ENCODE peak calls at places on chromosome 12, in eight cellular contexts. Y, W, Z, L, O, P, F and M are unnamed samples. For H3K9me3, the result is how much of the 10 kb centered on the place peaks cover.

GRCh38 chr12:15854916-15855315 is 27.3 kb upstream of the STRAP start:
- DNase-seq in Y (no peak), W (no peak), Z (no peak), L (no peak), O (no peak), P (no peak), F (no peak), M (no peak)

GRCh38 chr12:29581641-29582040 is 84.2 kb upstream of the OVCH1 start:
- DNase-seq in Y (peak), W (no peak), Z (no peak), L (no peak), O (no peak), P (no peak), F (no peak), M (no peak)

GRCh38 chr12:94089891-94090290 is 58.5 kb upstream of the PLXNC1 start:
- DNase-seq in Y (no peak), W (no peak), Z (no peak), L (no peak), O (no peak), P (no peak), F (no peak), M (no peak)

GRCh38 chr12:47734725-47735480 is 9.6 kb upstream of the ENDOU start:
- DNase-seq in Y (no peak), W (no peak), Z (no peak), L (peak), O (no peak), P (no peak), F (no peak), M (no peak)

GRCh38 chr12:50647031-50647430 is 116.9 kb upstream of the ATF1 start:
- DNase-seq in Y (no peak), W (no peak), Z (no peak), L (no peak), O (no peak), P (no peak), F (no peak), M (no peak)

GRCh38 chr12:123271182-123271491 is 519 bp downstream of the CDK2AP1 start:
- DNase-seq in Y (peak), W (peak), Z (peak), L (no peak), O (peak), P (no peak), F (peak), M (peak)

GRCh38 chr12:42143401-42144173 is 1.1 kb downstream of the GXYLT1 start:
- DNase-seq in Y (peak), W (peak), Z (no peak), L (no peak), O (no peak), P (no peak), F (no peak), M (no peak)

GRCh38 chr12:113208041-113208934 is 13.0 kb upstream of the TPCN1 start:
- DNase-seq in Y (no peak), W (peak), Z (no peak), L (no peak), O (peak), P (no peak), F (peak), M (no peak)

GRCh38 chr12:16258963-16259362 is 18.5 kb downstream of the SLC15A5 start:
- DNase-seq in Y (no peak), W (no peak), Z (no peak), L (no peak), O (no peak), P (no peak), F (no peak), M (no peak)

GRCh38 chr12:115135800-115136211 is 451.8 kb upstream of the TBX3 start:
- DNase-seq in Y (no peak), W (no peak), Z (peak), L (no peak), O (no peak), P (peak), F (no peak), M (peak)

GRCh38 chr12:60148109-60148508 is 552.3 kb downstream of the SLC16A7 start:
- DNase-seq in Y (peak), W (no peak), Z (no peak), L (no peak), O (no peak), P (no peak), F (no peak), M (no peak)

GRCh38 chr12:11500222-11500860 is 105.0 kb upstream of the PRB2 start:
- DNase-seq in Y (peak), W (peak), Z (peak), L (peak), O (peak), P (peak), F (peak), M (peak)

GRCh38 chr12:95637471-95638155 is 86.3 kb upstream of the USP44 start:
- DNase-seq in Y (peak), W (no peak), Z (no peak), L (no peak), O (no peak), P (no peak), F (no peak), M (no peak)

GRCh38 chr12:101793401-101793800 is 37.4 kb downstream of the GNPTAB start:
- DNase-seq in Y (peak), W (no peak), Z (no peak), L (no peak), O (no peak), P (no peak), F (no peak), M (no peak)

GRCh38 chr12:106840217-106840616 is 65.7 kb downstream of the RIC8B start:
- DNase-seq in Y (peak), W (no peak), Z (no peak), L (no peak), O (no peak), P (no peak), F (no peak), M (no peak)

GRCh38 chr12:58424735-58425379 is 483.5 kb downstream of the ATP23 start:
- DNase-seq in Y (peak), W (no peak), Z (no peak), L (no peak), O (no peak), P (no peak), F (no peak), M (no peak)

GRCh38 chr12:95648990-95649791 is 97.9 kb upstream of the USP44 start:
- DNase-seq in Y (peak), W (no peak), Z (no peak), L (no peak), O (no peak), P (peak), F (no peak), M (no peak)

GRCh38 chr12:10957741-10958140 is 18.7 kb upstream of the TAS2R14 start:
- DNase-seq in Y (no peak), W (no peak), Z (no peak), L (no peak), O (no peak), P (no peak), F (no peak), M (no peak)

GRCh38 chr12:113359939-113360748 is 1.8 kb downstream of the PLBD2 start:
- DNase-seq in Y (peak), W (no peak), Z (no peak), L (no peak), O (no peak), P (no peak), F (no peak), M (no peak)

GRCh38 chr12:110936367-110937103 is 16.2 kb upstream of the MYL2 start:
- DNase-seq in Y (no peak), W (no peak), Z (no peak), L (peak), O (no peak), P (no peak), F (peak), M (no peak)

GRCh38 chr12:49225551-49226166 is 36.8 kb upstream of the TUBA1A start:
- DNase-seq in Y (peak), W (no peak), Z (no peak), L (peak), O (no peak), P (no peak), F (no peak), M (peak)

GRCh38 chr12:123336530-123336929 is 28.1 kb downstream of the SBNO1 start:
- DNase-seq in Y (no peak), W (no peak), Z (no peak), L (no peak), O (no peak), P (no peak), F (no peak), M (no peak)

GRCh38 chr12:107415066-107415465 is 270.5 kb upstream of the PWP1 start:
- DNase-seq in Y (peak), W (no peak), Z (no peak), L (no peak), O (no peak), P (no peak), F (no peak), M (no peak)

GRCh38 chr12:117502633-117503032 is 141.2 kb upstream of the NOS1 start:
- DNase-seq in Y (no peak), W (no peak), Z (no peak), L (no peak), O (no peak), P (no peak), F (no peak), M (no peak)

GRCh38 chr12:108349245-108349644 is 10.1 kb upstream of the CMKLR1 start:
- DNase-seq in Y (no peak), W (no peak), Z (no peak), L (no peak), O (no peak), P (no peak), F (no peak), M (no peak)

GRCh38 chr12:14418526-14418925 is 53.0 kb downstream of the ATF7IP start:
- DNase-seq in Y (peak), W (peak), Z (no peak), L (no peak), O (no peak), P (no peak), F (no peak), M (no peak)

GRCh38 chr12:27807063-27807703 is 27.1 kb upstream of the MANSC4 start:
- DNase-seq in Y (no peak), W (no peak), Z (no peak), L (no peak), O (no peak), P (no peak), F (no peak), M (no peak)

GRCh38 chr12:62438098-62438692 is 28.4 kb upstream of the MON2 start:
- DNase-seq in Y (peak), W (peak), Z (no peak), L (no peak), O (no peak), P (no peak), F (no peak), M (no peak)

GRCh38 chr12:123064356-123064755 is 83.9 kb downstream of the ARL6IP4 start:
- DNase-seq in Y (no peak), W (no peak), Z (peak), L (no peak), O (no peak), P (no peak), F (no peak), M (peak)

GRCh38 chr12:27541031-27541719 is 17.2 kb downstream of the PPFIBP1 start:
- DNase-seq in Y (no peak), W (no peak), Z (no peak), L (peak), O (no peak), P (no peak), F (no peak), M (no peak)

GRCh38 chr12:121799175-121799841 is 4.5 kb upstream of the SETD1B start:
- DNase-seq in Y (peak), W (peak), Z (peak), L (peak), O (peak), P (peak), F (peak), M (peak)

GRCh38 chr12:24943947-24944597 is 4.8 kb downstream of the BCAT1 start:
- DNase-seq in Y (no peak), W (no peak), Z (no peak), L (no peak), O (no peak), P (no peak), F (no peak), M (no peak)

GRCh38 chr12:13799574-13799973 is 181.8 kb downstream of the GRIN2B start:
- DNase-seq in Y (no peak), W (no peak), Z (no peak), L (peak), O (no peak), P (no peak), F (no peak), M (no peak)

GRCh38 chr12:133080619-133081407 is at the start of gene ZNF140:
- DNase-seq in Y (peak), W (peak), Z (peak), L (peak), O (peak), P (peak), F (peak), M (peak)
- H3K9me3 ChIP-seq in Y (under half), W (half or more), Z (under half), L (under half), O (under half), P (half or more), F (half or more), M (half or more)

GRCh38 chr12:21849878-21850277 is 75.4 kb upstream of the KCNJ8 start:
- DNase-seq in Y (no peak), W (no peak), Z (no peak), L (no peak), O (no peak), P (no peak), F (no peak), M (no peak)
- H3K9me3 ChIP-seq in Y (under half), W (under half), Z (under half), L (under half), O (under half), P (under half), F (under half), M (under half)

DNA sequence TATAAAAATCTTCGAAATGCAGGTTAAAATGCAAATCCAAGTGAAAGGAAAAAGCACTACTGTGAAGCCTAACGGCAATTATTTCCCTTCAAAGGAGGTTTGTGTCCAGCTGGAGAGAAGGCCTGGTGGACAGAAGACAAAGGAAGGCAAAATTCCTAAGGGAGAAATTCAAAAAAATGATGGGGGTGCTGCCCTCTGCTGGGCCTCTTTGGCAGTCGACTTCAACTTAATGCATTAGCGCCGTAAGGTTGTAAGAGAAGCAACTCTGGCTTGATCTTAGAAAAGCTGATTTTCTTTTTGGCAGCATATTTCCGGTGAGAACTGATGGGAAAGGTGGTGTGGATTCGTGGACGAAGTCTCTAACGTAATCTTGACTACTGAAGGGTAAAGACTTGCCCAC is 34.3 kb upstream of the CHFR start:
- DNase-seq in Y (no peak), W (no peak), Z (no peak), L (no peak), O (no peak), P (no peak), F (no peak), M (no peak)
- H3K9me3 ChIP-seq in Y (half or more), W (half or more), Z (under half), L (half or more), O (under half), P (half or more), F (half or more), M (half or more)

GRCh38 chr12:126067930-126068329 is 1002.7 kb downstream of the AACS start:
- DNase-seq in Y (no peak), W (no peak), Z (no peak), L (no peak), O (no peak), P (no peak), F (no peak), M (no peak)

GRCh38 chr12:126064028-126064427 is 998.8 kb downstream of the AACS start:
- DNase-seq in Y (no peak), W (no peak), Z (no peak), L (no peak), O (no peak), P (no peak), F (no peak), M (no peak)

DNA sequence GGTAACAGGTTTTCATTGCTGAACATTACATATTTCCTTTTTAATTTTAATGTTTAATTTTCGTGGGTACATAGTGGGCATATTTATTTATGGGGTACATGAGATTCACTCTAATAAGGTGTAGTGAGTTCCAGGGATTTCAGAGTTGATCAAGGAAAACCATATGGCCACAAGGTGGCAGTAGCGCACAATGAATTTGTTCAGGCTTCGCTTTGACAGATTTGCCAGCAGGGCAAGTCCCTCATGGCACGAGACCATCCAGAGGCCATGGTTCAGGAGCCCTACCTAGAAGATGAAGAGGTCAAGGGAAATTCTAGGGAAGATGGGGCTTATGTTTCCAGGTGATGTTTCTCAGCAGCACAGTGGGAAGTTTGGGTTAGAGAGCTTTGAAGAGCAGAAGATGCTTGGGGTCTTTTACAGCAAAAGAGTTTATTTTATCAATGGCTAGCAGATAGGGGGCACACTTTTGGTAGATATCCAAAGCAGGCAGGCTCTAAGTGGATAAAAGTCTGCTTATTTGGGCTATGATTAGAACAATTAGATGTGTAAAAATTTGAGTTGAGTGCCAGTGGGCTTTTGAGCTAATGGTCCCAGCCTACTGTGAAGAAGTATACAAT is 1004.4 kb downstream of the AACS start:
- DNase-seq in Y (peak), W (peak), Z (peak), L (peak), O (peak), P (no peak), F (no peak), M (no peak)
- H3K9me3 ChIP-seq in Y (under half), W (under half), Z (under half), L (under half), O (under half), P (under half), F (under half), M (under half)